ENCODE peak calls at places on chromosomes 4 and X, in eight cellular contexts. V is DMS53, W is frontal cortex, D is AG08396, Z is amygdala, B is hepatocyte, K is DMS 273 treated with DMSO at 0.1 percent for 48 hours, Y is NCI-H748 treated with DMSO at 0.1 percent for 48 hours. M is an unnamed sample.

GRCh38 chr4:145716200-145716599 is 36.3 kb downstream of the C4orf51 start:
- DNase-seq in B (no peak), Y (no peak), W (no peak), Z (no peak), K (peak), D (no peak), V (peak), M (no peak)

GRCh38 chr4:123884922-123885321 is 488.3 kb downstream of the SPRY1 start:
- DNase-seq in Z (no peak), W (no peak), B (no peak), V (no peak), K (no peak), Y (no peak), D (no peak), M (no peak)

GRCh38 chr4:55124337-55125076 is 888 bp downstream of the KDR start:
- DNase-seq in D (no peak), W (no peak), V (no peak), Y (no peak), B (no peak), Z (no peak), K (no peak), M (no peak)

GRCh38 chr4:85419103-85419502 is 55.8 kb upstream of the ARHGAP24 start:
- DNase-seq in Y (no peak), W (no peak), Z (no peak), K (no peak), D (no peak), V (no peak), B (no peak), M (no peak)

GRCh38 chr4:27016551-27016950 is 155.9 kb downstream of the STIM2 start:
- DNase-seq in Z (no peak), V (no peak), B (no peak), K (no peak), W (no peak), Y (no peak), D (peak), M (no peak)

GRCh38 chrX:16528620-16529019 is 121.3 kb upstream of the S100G start:
- DNase-seq in D (no peak), B (no peak), Z (no peak), V (no peak), Y (no peak), W (no peak), K (no peak), M (no peak)

GRCh38 chr4:145154573-145154972 is 25.8 kb downstream of the OTUD4 start:
- DNase-seq in V (peak), W (no peak), D (no peak), Y (no peak), K (no peak), Z (no peak), B (peak), M (no peak)

GRCh38 chr4:134935320-134935719 is 733.7 kb upstream of the PABPC4L start:
- DNase-seq in B (peak), D (peak), W (no peak), K (no peak), V (peak), Z (no peak), Y (no peak), M (no peak)

GRCh38 chr4:120922390-120923200 is at the start of gene PRDM5:
- DNase-seq in B (peak), V (peak), Y (no peak), W (peak), K (no peak), D (peak), Z (peak), M (peak)

GRCh38 chr4:165684177-165684870 is 188.7 kb upstream of the TLL1 start:
- DNase-seq in D (peak), W (no peak), B (no peak), Y (no peak), V (no peak), K (no peak), Z (no peak), M (no peak)

GRCh38 chrX:9370888-9371287 is 94.0 kb upstream of the TBL1X start:
- DNase-seq in V (no peak), Y (no peak), W (no peak), B (no peak), K (no peak), Z (no peak), D (no peak), M (no peak)

GRCh38 chr4:87543835-87544461 is 14.8 kb upstream of the SPARCL1 start:
- DNase-seq in W (peak), V (peak), D (peak), K (no peak), Y (no peak), Z (no peak), B (peak), M (no peak)

GRCh38 chrX:17738002-17738713 is 865 bp downstream of the SCML1 start:
- DNase-seq in V (peak), Z (no peak), D (no peak), Y (peak), W (no peak), K (peak), B (peak), M (peak)

GRCh38 chr4:77002321-77002720 is 52.8 kb downstream of the SEPTIN11 start:
- DNase-seq in V (no peak), D (no peak), W (no peak), Y (no peak), Z (no peak), B (no peak), K (no peak), M (no peak)

GRCh38 chr4:24121395-24122175 is 231.7 kb upstream of the PPARGC1A start:
- DNase-seq in B (no peak), Y (no peak), W (no peak), K (no peak), Z (peak), V (no peak), D (no peak), M (no peak)

GRCh38 chr4:184968784-184969201 is 49.5 kb upstream of the HELT start:
- DNase-seq in V (no peak), D (no peak), W (no peak), Y (no peak), Z (no peak), K (no peak), B (peak), M (no peak)

GRCh38 chr4:11847161-11847560 is 418.5 kb upstream of the HS3ST1 start:
- DNase-seq in V (no peak), B (no peak), Z (no peak), K (no peak), W (no peak), Y (no peak), D (no peak), M (no peak)

GRCh38 chrX:44245730-44246129 is 97.7 kb downstream of the EFHC2 start:
- DNase-seq in V (no peak), Y (no peak), D (no peak), Z (no peak), W (no peak), K (no peak), B (no peak), M (no peak)

GRCh38 chr4:86657910-86658309 is 63.8 kb downstream of the PTPN13 start:
- DNase-seq in K (no peak), W (no peak), V (peak), Y (no peak), Z (no peak), B (no peak), D (no peak), M (no peak)